ENCODE peak calls at places on chromosomes 13 and 19, in five cellular contexts. V is heart left ventricle, H is cardiac fibroblast, E is fibroblast of villous mesenchyme, Q is tibial nerve. S is an unnamed sample.

GRCh38 chr19:56383826-56384605 is 9.3 kb downstream of the ZNF582 start:
- DNase-seq in E (no peak), Q (no peak), V (no peak), H (no peak), S (no peak)

GRCh38 chr13:46893820-46894533 is 2.9 kb downstream of the HTR2A start:
- DNase-seq in H (peak; percentile 60), V (peak; percentile 47), E (peak; percentile 40), Q (peak; percentile 52), S (peak; percentile 49)

GRCh38 chr19:27672309-27673047 is 1540.5 kb downstream of the UQCRFS1 start:
- DNase-seq in H (no peak), Q (no peak), V (peak; percentile 52), E (no peak), S (no peak)

GRCh38 chr13:75902166-75903104 is 266.3 kb downstream of the LMO7 start:
- DNase-seq in V (no peak), E (no peak), Q (no peak), H (no peak), S (no peak)

GRCh38 chr13:112688560-112689497 is 1.0 kb upstream of the ATP11A start:
- DNase-seq in V (no peak), E (peak; percentile 40), H (no peak), Q (peak; percentile 40), S (peak; percentile 6)

GRCh38 chr13:39875583-39875982 is 220.1 kb downstream of the COG6 start:
- DNase-seq in Q (no peak), E (no peak), H (peak; percentile 11), V (no peak), S (peak; percentile 12)

GRCh38 chr13:25971077-25971476 is 80.7 kb downstream of the SHISA2 start:
- DNase-seq in Q (no peak), E (no peak), H (no peak), V (no peak), S (no peak)

GRCh38 chr19:51185069-51185867 is 39.6 kb upstream of the CD33 start:
- DNase-seq in E (no peak), V (no peak), H (no peak), Q (no peak), S (no peak)

GRCh38 chr13:97911311-97912138 is 42.0 kb upstream of the IPO5 start:
- DNase-seq in H (no peak), V (no peak), E (no peak), Q (no peak), S (no peak)

DNA sequence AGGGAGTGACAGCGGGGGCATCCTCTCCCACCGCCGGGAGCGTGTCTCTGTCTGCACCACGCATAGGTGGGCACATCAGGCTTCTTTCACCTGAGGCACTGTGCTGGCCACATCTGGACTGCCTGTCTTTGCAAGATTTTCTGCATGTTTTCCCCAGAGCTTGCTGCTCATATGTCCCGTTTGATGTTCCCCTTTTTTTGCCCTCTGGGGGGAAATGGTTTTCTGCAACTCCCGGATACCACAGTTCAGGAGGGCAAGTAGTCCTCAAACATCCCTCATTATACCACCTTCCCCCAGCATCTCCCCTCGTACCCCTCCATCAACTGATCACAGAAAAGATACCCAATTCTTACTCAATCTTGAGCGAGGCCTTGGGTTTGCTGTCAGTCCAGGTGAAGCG is 168.0 kb downstream of the PAN3 start:
- DNase-seq in Q (no peak), E (no peak), H (no peak), V (no peak), S (no peak)
- H3K4me3 ChIP-seq in Q (no peak overlapping the region), E (no peak overlapping the region), H (no peak overlapping the region), V (no peak overlapping the region), S (no peak overlapping the region)

GRCh38 chr19:49514151-49514550 is 1.7 kb downstream of the FCGRT start:
- DNase-seq in E (no peak), H (no peak), V (peak; percentile 11), Q (no peak), S (no peak)
- H3K4me3 ChIP-seq in E (no peak overlapping the region), H (no peak overlapping the region), V (no peak overlapping the region), Q (no peak overlapping the region), S (peak overlapping the region; percentile 66)

DNA sequence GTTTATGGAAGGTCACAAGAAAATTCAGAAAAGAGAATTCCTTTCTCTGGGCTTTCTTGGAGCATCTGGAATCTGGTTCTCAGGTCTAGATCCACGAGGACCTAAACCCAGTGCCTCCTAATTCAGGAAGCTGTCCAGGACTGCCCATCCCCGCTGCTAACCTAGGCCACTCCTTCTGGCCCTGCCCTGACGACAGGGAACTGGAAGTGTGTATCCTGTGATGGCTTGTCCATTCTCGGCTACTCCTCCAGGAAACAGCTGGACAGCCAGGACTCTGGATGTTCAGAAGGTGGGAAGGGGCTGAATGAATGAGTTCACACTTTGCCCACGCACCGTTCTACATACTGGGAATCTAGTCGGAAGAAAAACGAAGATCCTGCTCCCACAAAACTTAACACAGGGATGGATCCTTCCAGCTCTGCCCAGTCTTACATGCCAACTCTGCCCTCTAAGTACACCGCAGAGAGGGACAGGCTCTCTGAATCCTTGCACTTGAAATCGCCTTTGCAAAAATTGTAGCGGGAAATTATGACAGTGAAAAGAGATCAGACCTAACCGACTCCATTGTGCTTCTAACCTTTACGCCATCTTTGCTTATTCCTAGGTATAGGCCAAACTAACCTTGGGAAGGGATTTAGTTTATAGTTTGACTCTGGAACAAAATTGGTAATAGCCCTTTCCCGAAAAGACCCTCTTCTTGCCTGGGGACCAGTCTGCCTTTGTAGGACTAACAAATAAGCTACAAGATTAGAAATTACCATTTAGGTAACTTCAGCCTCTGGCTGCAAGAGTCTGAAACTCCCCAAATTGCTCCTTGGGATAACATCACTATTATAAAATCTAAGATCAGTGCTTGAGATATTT is 1.8 kb downstream of the LSM4 start:
- DNase-seq in V (no peak), H (no peak), Q (no peak), E (peak; percentile 37), S (no peak)
- H3K4me3 ChIP-seq in V (no peak overlapping the region), H (no peak overlapping the region), Q (no peak overlapping the region), E (no peak overlapping the region), S (no peak overlapping the region)

DNA sequence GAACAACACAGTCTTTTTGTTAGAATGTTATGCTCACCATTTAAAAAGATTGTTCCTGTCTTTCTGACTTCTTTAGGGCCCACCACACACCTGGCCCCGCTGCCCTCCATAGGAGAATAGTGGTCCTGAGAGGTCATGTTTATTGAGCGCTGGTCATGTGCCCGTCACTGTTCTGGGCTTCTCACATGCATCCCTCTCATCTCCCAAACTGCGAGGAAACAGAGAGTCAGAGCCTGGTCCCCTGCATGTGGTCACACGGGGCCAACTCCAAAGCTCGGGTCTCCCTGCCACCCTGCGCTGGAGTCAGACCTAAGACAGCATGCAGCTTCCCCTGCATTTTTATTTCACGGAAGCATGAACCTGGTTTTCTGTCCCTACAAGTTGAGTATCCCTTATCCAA is 70.4 kb upstream of the GPR183 start:
- DNase-seq in Q (no peak), H (no peak), V (no peak), E (no peak), S (no peak)
- H3K4me3 ChIP-seq in Q (no peak overlapping the region), H (no peak overlapping the region), V (no peak overlapping the region), E (no peak overlapping the region), S (no peak overlapping the region)

DNA sequence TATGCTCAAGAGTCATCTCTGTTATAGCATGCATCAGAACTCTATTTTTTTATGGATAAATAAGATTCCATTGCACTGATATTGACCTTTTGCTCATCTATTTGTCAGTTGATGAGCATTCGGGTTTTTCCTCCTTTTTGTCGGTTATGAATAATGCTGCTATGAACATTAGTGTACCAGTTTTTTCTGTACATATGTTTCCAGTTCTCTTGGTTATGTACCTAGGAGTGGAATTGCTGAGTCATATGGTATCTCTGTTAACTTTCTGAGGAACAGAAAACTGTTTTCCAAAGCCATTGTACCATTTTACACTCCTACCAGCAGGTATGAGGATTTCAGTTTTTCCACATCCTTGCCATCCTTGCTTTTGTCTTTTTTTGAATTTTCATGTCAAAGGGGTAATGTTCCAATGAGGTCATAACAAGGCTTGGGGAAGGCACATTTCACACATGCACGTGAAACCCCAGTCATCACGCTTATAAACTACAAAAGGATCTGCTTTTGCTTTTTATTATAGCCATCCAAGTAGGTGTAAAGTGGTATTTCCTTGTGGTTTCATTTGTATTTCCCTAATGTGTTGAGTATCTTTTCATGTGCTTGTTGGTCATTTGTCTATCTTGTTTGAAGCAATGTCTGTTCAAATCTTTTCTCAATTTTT is 14.6 kb downstream of the KBTBD7 start:
- DNase-seq in H (peak; percentile 27), V (no peak), Q (no peak), E (peak; percentile 25), S (peak; percentile 36)
- H3K4me3 ChIP-seq in H (no peak overlapping the region), V (no peak overlapping the region), Q (no peak overlapping the region), E (no peak overlapping the region), S (no peak overlapping the region)

DNA sequence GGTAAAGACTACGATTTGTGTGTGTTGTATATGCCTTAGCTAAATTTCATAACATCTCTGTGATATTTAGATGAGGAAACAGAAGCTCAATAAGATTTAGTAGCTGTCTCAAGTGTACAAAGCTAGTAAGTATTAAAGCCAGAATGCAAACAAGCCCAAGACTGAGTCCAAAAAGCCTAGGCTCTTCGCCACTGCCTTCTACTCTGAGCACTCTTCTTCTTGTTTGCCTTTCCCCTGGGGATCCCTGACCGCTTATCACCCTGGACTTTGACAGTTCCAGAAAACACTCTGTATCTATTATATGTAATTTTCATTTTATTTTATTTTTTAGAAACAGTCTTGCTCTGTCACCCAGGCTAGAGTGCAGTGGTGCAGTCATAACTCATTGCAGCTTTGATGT is 5.8 kb downstream of the TM9SF2 start:
- DNase-seq in V (no peak), H (no peak), Q (no peak), E (no peak), S (no peak)
- H3K4me3 ChIP-seq in V (no peak overlapping the region), H (no peak overlapping the region), Q (no peak overlapping the region), E (no peak overlapping the region), S (no peak overlapping the region)

GRCh38 chr19:4694211-4694987 is 24.3 kb upstream of the MYDGF start:
- DNase-seq in Q (no peak), H (peak; percentile 83), V (no peak), E (peak; percentile 82), S (peak; percentile 91)
- H3K4me3 ChIP-seq in Q (no peak overlapping the region), H (no peak overlapping the region), V (no peak overlapping the region), E (no peak overlapping the region), S (no peak overlapping the region)

DNA sequence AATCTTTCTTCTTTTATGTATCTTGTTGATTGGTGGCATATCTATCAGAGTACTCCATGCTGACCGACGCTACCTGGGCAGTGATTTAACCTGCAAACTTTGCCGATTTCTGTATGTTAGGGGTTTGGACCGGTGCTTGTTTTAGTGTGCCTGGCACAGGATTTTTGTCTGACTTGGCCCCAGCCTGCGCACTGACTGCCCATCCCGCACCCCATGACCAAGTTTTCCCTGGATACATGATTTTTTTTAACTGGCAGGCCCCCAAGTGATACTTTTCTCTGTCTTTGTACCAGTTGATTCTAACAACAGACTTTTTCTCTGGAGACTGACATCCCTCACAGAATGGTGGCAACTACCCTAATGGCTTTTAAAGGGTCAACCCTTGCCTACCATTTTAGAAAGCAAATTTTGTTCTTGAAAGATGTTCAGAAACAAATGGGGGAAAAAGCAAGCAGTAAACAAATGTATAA is 69.0 kb upstream of the C1QTNF9B start:
- DNase-seq in H (no peak), Q (no peak), V (no peak), E (no peak), S (no peak)
- H3K4me3 ChIP-seq in H (no peak overlapping the region), Q (no peak overlapping the region), V (no peak overlapping the region), E (peak overlapping the region; percentile 11), S (no peak overlapping the region)

GRCh38 chr13:99656843-99657506 is 155.7 kb downstream of the TM9SF2 start:
- DNase-seq in H (no peak), V (no peak), E (no peak), Q (no peak), S (no peak)
- H3K4me3 ChIP-seq in H (no peak overlapping the region), V (no peak overlapping the region), E (no peak overlapping the region), Q (no peak overlapping the region), S (no peak overlapping the region)

GRCh38 chr13:50141660-50142010 is 126.4 kb downstream of the KCNRG start:
- DNase-seq in H (no peak), Q (no peak), V (no peak), E (no peak), S (no peak)
- H3K4me3 ChIP-seq in H (no peak overlapping the region), Q (no peak overlapping the region), V (no peak overlapping the region), E (no peak overlapping the region), S (no peak overlapping the region)